ENCODE peak calls at places on chromosomes 3 and 15, in nine cellular contexts. Y is aorta; T is CD8-positive, alpha-beta T cell; Z is ascending aorta; Q is K562; M is spleen; S is left lung; B is tibial nerve; W is stomach. V is an unnamed sample. For H3K4me1, the result is how much of the 10 kb centered on the place peaks cover.

GRCh38 chr3:129213238-129213637 is 29.5 kb upstream of the CNBP start:
- DNase-seq in Y (no peak), T (no peak), Z (no peak), Q (no peak), M (no peak), S (no peak), B (no peak), W (no peak), V (no peak)

GRCh38 chr3:151923901-151924300 is 50.5 kb downstream of the SUCNR1 start:
- DNase-seq in Y (no peak), T (no peak), Z (no peak), Q (no peak), M (no peak), S (no peak), B (no peak), W (no peak), V (no peak)

GRCh38 chr15:83926116-83926515 is 272.2 kb downstream of the ADAMTSL3 start:
- DNase-seq in Y (no peak), T (no peak), Z (no peak), Q (no peak), M (no peak), S (no peak), B (no peak), W (no peak), V (peak)

GRCh38 chr15:33160054-33160453 is 34.5 kb downstream of the FMN1 start:
- DNase-seq in Y (no peak), T (no peak), Z (no peak), Q (no peak), M (no peak), S (no peak), B (no peak), W (no peak), V (no peak)

GRCh38 chr3:37762698-37763097 is 99.0 kb upstream of the CTDSPL start:
- DNase-seq in Y (no peak), T (no peak), Z (peak), Q (no peak), M (no peak), S (no peak), B (no peak), W (no peak), V (peak)

GRCh38 chr3:151816091-151816604 is 2.2 kb downstream of the AADAC start:
- DNase-seq in Y (no peak), T (no peak), Z (no peak), Q (no peak), M (no peak), S (peak), B (no peak), W (peak), V (peak)

GRCh38 chr3:144167634-144168033 is 196.0 kb downstream of the DIPK2A start:
- DNase-seq in Y (no peak), T (no peak), Z (no peak), Q (no peak), M (no peak), S (no peak), B (no peak), W (no peak), V (no peak)

GRCh38 chr3:197289726-197290125 is 8.7 kb downstream of the DLG1 start:
- DNase-seq in Y (no peak), T (no peak), Z (no peak), Q (no peak), M (no peak), S (no peak), B (no peak), W (no peak), V (no peak)

GRCh38 chr3:52055537-52056351 is 627 bp downstream of the DUSP7 start:
- DNase-seq in Y (no peak), T (peak), Z (no peak), Q (peak), M (peak), S (no peak), B (no peak), W (peak), V (peak)

GRCh38 chr15:42974202-42974862 is 53.8 kb upstream of the TTBK2 start:
- DNase-seq in Y (no peak), T (no peak), Z (no peak), Q (no peak), M (no peak), S (no peak), B (no peak), W (no peak), V (no peak)

GRCh38 chr3:168117853-168118313 is 22.2 kb upstream of the GOLIM4 start:
- DNase-seq in Y (no peak), T (no peak), Z (no peak), Q (no peak), M (no peak), S (no peak), B (no peak), W (no peak), V (peak)

GRCh38 chr15:63811942-63812341 is 21.8 kb downstream of the HERC1 start:
- DNase-seq in Y (no peak), T (no peak), Z (no peak), Q (no peak), M (no peak), S (no peak), B (no peak), W (no peak), V (no peak)

GRCh38 chr3:61637088-61638051 is 76.0 kb downstream of the PTPRG start:
- DNase-seq in Y (no peak), T (no peak), Z (no peak), Q (no peak), M (no peak), S (no peak), B (peak), W (peak), V (peak)

GRCh38 chr15:52093539-52094502 is 18.8 kb downstream of the BCL2L10 start:
- DNase-seq in Y (no peak), T (no peak), Z (peak), Q (no peak), M (no peak), S (no peak), B (peak), W (no peak), V (peak)

GRCh38 chr15:40069178-40070165 is 30.5 kb upstream of the SRP14 start:
- DNase-seq in Y (peak), T (no peak), Z (peak), Q (no peak), M (peak), S (peak), B (peak), W (peak), V (peak)

GRCh38 chr3:184580376-184580775 is 18.8 kb downstream of the EPHB3 start:
- DNase-seq in Y (no peak), T (no peak), Z (no peak), Q (no peak), M (no peak), S (no peak), B (no peak), W (no peak), V (no peak)

GRCh38 chr15:71125831-71126453 is 10.7 kb downstream of the THSD4 start:
- DNase-seq in Y (no peak), T (no peak), Z (no peak), Q (peak), M (no peak), S (no peak), B (no peak), W (no peak), V (no peak)

GRCh38 chr15:49135342-49135857 is 20.0 kb downstream of the COPS2 start:
- DNase-seq in Y (no peak), T (no peak), Z (no peak), Q (no peak), M (no peak), S (no peak), B (no peak), W (no peak), V (no peak)

DNA sequence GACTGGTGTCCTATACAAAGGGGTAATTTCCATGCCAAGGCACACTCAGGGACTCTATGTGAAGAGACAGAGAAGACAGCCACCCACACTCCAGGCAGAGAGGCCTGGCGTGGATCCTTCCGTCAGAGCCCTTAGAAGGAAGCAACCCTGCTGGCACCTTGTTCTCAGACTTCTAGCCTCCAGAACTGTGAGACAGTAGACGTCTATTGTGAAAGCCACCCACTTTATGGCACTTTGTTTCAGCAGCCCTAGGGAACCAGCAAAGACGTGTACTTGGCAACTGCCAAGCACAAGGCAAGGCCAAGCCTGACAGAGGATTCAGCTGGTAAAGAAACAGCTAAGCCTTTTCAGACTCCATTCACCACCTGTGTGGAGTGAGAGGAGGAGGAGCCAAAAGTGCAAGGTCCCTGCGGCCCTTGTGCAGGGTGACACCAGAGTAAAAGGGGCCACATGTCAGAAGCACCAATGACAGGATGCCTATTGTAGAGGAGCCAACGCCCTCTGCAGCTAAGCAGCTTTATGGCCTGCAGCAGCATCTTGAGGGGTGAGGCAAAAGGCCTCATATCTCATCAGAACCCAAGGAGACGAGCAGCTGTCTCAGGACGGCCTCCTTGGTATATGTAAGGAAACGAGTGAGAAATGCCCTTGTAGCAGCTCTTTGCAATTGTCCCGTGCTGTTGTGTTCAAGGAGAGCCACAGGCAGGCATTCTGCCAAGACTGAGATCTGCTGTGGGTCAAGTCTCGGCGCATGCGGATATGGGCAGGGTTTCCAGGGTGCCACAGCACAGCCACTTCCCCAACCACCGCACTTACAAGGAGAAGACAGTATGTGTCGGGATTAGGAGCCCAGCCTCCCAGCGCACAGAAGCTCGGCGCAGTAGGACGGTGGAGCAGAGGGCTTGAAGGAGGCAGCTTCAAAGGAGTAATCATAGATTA is 121.5 kb upstream of the LIPC start:
- DNase-seq in Y (peak), T (no peak), Z (no peak), Q (no peak), M (peak), S (peak), B (peak), W (peak), V (peak)
- H3K4me1 ChIP-seq in Y (under half), T (under half), Z (under half), Q (under half), M (under half), S (under half), B (under half), W (under half), V (under half)

GRCh38 chr3:12655701-12656100 is 8.2 kb downstream of the RAF1 start:
- DNase-seq in Y (peak), T (no peak), Z (no peak), Q (no peak), M (no peak), S (no peak), B (no peak), W (no peak), V (no peak)

GRCh38 chr3:12658593-12659058 is 5.3 kb downstream of the RAF1 start:
- DNase-seq in Y (no peak), T (no peak), Z (no peak), Q (no peak), M (no peak), S (no peak), B (no peak), W (no peak), V (peak)

GRCh38 chr3:12659316-12660015 is 4.5 kb downstream of the RAF1 start:
- DNase-seq in Y (no peak), T (no peak), Z (no peak), Q (no peak), M (no peak), S (no peak), B (no peak), W (no peak), V (no peak)

GRCh38 chr3:12656193-12656592 is 7.7 kb downstream of the RAF1 start:
- DNase-seq in Y (no peak), T (no peak), Z (no peak), Q (no peak), M (no peak), S (no peak), B (no peak), W (no peak), V (no peak)

GRCh38 chr3:12656850-12657249 is 7.1 kb downstream of the RAF1 start:
- DNase-seq in Y (no peak), T (no peak), Z (no peak), Q (no peak), M (peak), S (no peak), B (no peak), W (no peak), V (no peak)
- H3K4me1 ChIP-seq in Y (under half), T (under half), Z (under half), Q (under half), M (half or more), S (under half), B (under half), W (half or more), V (under half)

DNA sequence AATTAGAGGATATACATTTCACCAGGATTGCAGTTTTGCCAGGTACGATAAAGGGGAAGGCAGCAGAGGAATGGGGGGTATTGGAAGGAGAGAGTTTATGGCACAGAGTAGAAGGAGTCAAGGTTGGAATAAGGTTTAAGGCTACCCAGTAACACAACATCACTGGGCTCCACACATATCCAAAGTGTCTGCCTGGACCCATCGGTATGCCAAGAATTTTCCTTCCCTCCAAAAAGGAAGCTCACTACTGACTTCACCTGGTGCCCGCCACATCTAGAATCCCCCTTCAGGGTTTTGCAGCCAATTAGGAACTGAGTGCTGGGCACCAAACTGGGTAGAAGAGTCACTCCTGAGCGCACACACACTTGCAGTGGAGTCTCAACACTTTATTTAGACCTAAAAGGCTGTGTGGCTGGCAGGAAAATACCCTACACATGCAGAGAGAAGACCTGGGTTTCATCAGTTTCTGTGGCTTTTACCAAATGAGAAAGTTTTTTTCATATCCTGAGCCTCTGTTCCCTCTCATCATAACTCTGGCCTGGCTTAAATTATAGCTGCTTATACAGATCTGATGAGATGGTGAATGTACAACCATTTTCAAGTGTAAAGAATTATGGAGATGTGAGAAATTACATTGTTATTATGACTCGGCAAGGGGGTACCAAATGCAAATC is 190.8 kb upstream of the LPP start:
- DNase-seq in Y (no peak), T (no peak), Z (no peak), Q (no peak), M (no peak), S (no peak), B (no peak), W (no peak), V (no peak)
- H3K4me1 ChIP-seq in Y (under half), T (under half), Z (under half), Q (under half), M (under half), S (under half), B (under half), W (under half), V (under half)

GRCh38 chr3:138942271-138942670 is 4.7 kb downstream of the FOXL2 start:
- DNase-seq in Y (no peak), T (no peak), Z (no peak), Q (no peak), M (no peak), S (no peak), B (no peak), W (no peak), V (no peak)

GRCh38 chr3:138942861-138943623 is 3.9 kb downstream of the FOXL2 start:
- DNase-seq in Y (no peak), T (no peak), Z (no peak), Q (peak), M (no peak), S (no peak), B (no peak), W (no peak), V (no peak)

GRCh38 chr3:138940446-138940845 is 6.5 kb downstream of the FOXL2 start:
- DNase-seq in Y (no peak), T (no peak), Z (no peak), Q (no peak), M (no peak), S (no peak), B (no peak), W (no peak), V (no peak)

GRCh38 chr3:138939563-138940241 is 7.2 kb downstream of the FOXL2 start:
- DNase-seq in Y (no peak), T (no peak), Z (no peak), Q (no peak), M (no peak), S (no peak), B (no peak), W (no peak), V (no peak)

GRCh38 chr3:138941259-138941885 is 5.6 kb downstream of the FOXL2 start:
- DNase-seq in Y (no peak), T (no peak), Z (no peak), Q (peak), M (no peak), S (no peak), B (no peak), W (no peak), V (peak)
- H3K4me1 ChIP-seq in Y (under half), T (half or more), Z (under half), Q (under half), M (half or more), S (under half), B (under half), W (half or more), V (under half)

GRCh38 chr3:70028311-70028710 is 28.8 kb downstream of the SAMMSON start:
- DNase-seq in Y (no peak), T (no peak), Z (no peak), Q (no peak), M (no peak), S (no peak), B (no peak), W (no peak), V (no peak)
- H3K4me1 ChIP-seq in Y (under half), T (under half), Z (under half), Q (under half), M (under half), S (under half), B (under half), W (under half), V (under half)

DNA sequence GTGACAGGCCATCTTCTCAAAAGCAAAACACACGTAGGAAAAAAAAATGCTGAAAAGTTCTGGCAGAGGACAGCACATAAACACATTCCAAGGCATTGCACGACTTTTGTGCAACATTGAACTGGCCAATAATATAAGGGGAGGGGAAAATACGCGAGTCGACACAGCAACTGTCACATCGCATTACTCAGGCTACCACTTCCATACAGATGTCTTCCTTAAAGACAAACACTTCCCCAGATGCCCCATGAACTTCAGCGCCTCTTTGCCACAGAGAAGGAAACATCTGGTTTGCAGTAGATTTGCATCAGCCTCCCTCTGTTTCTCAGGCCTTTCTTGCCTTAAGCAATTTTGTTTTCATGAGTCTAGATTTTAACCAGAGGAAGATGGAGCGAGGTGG is 144.4 kb upstream of the IGF1R start:
- DNase-seq in Y (no peak), T (no peak), Z (peak), Q (no peak), M (no peak), S (no peak), B (peak), W (no peak), V (no peak)
- H3K4me1 ChIP-seq in Y (under half), T (under half), Z (under half), Q (under half), M (under half), S (under half), B (under half), W (under half), V (under half)

GRCh38 chr3:186569779-186570095 is 783 bp upstream of the DNAJB11 start:
- DNase-seq in Y (no peak), T (no peak), Z (no peak), Q (no peak), M (no peak), S (no peak), B (no peak), W (no peak), V (no peak)

GRCh38 chr3:186570941-186571643 is 572 bp downstream of the DNAJB11 start:
- DNase-seq in Y (no peak), T (no peak), Z (no peak), Q (no peak), M (peak), S (no peak), B (no peak), W (no peak), V (no peak)

GRCh38 chr3:186570096-186570940 is at the start of gene DNAJB11:
- DNase-seq in Y (peak), T (peak), Z (peak), Q (peak), M (peak), S (peak), B (peak), W (peak), V (peak)

GRCh38 chr3:186567072-186567921 is at the start of gene TBCCD1:
- DNase-seq in Y (peak), T (peak), Z (peak), Q (peak), M (peak), S (peak), B (peak), W (peak), V (peak)

GRCh38 chr3:186566772-186567071 is 417 bp downstream of the TBCCD1 start:
- DNase-seq in Y (no peak), T (no peak), Z (no peak), Q (no peak), M (no peak), S (no peak), B (no peak), W (no peak), V (no peak)
- H3K4me1 ChIP-seq in Y (under half), T (under half), Z (under half), Q (under half), M (half or more), S (under half), B (under half), W (under half), V (under half)